ENCODE peak calls at places on chromosomes 4 and X, in five cellular contexts. F is A549, N is GM12878, R is H1, S is K562. K is an unnamed sample.

GRCh38 chrX:148601034-148601433 is 100.6 kb downstream of the AFF2 start:
- DNase-seq in N (no peak), S (no peak), F (no peak), R (no peak), K (no peak)

GRCh38 chr4:186829740-186830449 is 106.2 kb upstream of the FAT1 start:
- DNase-seq in F (peak; percentile 80), R (no peak), S (peak; percentile 69), N (no peak), K (peak; percentile 52)

GRCh38 chrX:137430984-137431475 is 134.9 kb upstream of the ZIC3 start:
- DNase-seq in N (no peak), S (no peak), R (no peak), F (no peak), K (no peak)

GRCh38 chrX:37846934-37847732 is at the start of gene DYNLT3:
- DNase-seq in S (peak; percentile 80), F (peak; percentile 84), N (peak; percentile 39), R (peak; percentile 44), K (peak; percentile 56)

GRCh38 chrX:49247346-49247745 is 12.1 kb downstream of the CCDC22 start:
- DNase-seq in R (no peak), N (no peak), F (no peak), S (no peak), K (no peak)

GRCh38 chr4:11650801-11651596 is 222.3 kb upstream of the HS3ST1 start:
- DNase-seq in N (no peak), S (no peak), F (peak; percentile 41), R (no peak), K (no peak)

GRCh38 chrX:118593407-118593806 is 97.8 kb downstream of the DOCK11 start:
- DNase-seq in F (no peak), S (no peak), R (no peak), N (no peak), K (no peak)

GRCh38 chrX:70262952-70263567 is 3.1 kb upstream of the P2RY4 start:
- DNase-seq in S (peak; percentile 60), F (peak; percentile 56), N (no peak), R (peak; percentile 25), K (peak; percentile 23)

GRCh38 chrX:8913665-8914409 is 112.7 kb upstream of the FAM9A start:
- DNase-seq in N (no peak), F (peak; percentile 3), R (no peak), S (no peak), K (no peak)

GRCh38 chr4:148412460-148412859 is 29.8 kb downstream of the NR3C2 start:
- DNase-seq in S (no peak), N (no peak), F (no peak), R (no peak), K (no peak)

GRCh38 chr4:137861682-137862081 is 329.4 kb upstream of the PCDH18 start:
- DNase-seq in S (peak; percentile 5), F (peak; percentile 0), R (no peak), N (no peak), K (no peak)

GRCh38 chr4:153228512-153229145 is 24.4 kb downstream of the TRIM2 start:
- DNase-seq in N (no peak), R (no peak), F (no peak), S (no peak), K (no peak)

GRCh38 chrX:114181195-114181594 is 402.7 kb upstream of the HTR2C start:
- DNase-seq in N (no peak), R (no peak), S (no peak), F (no peak), K (no peak)

GRCh38 chr4:113645771-113646455 is 115.6 kb downstream of the CAMK2D start:
- DNase-seq in N (no peak), F (peak; percentile 94), S (peak; percentile 36), R (peak; percentile 17), K (peak; percentile 81)

GRCh38 chrX:119899125-119899524 is 3.4 kb downstream of the AKAP14 start:
- DNase-seq in S (no peak), N (no peak), R (no peak), F (no peak), K (no peak)

GRCh38 chrX:74535633-74536141 is 78.7 kb downstream of the RLIM start:
- DNase-seq in F (no peak), S (peak; percentile 4), N (no peak), R (no peak), K (peak; percentile 1)

GRCh38 chr4:29566371-29566770 is 1153.8 kb upstream of the PCDH7 start:
- DNase-seq in R (no peak), N (no peak), F (no peak), S (no peak), K (no peak)

GRCh38 chr4:20916106-20916505 is 215.8 kb downstream of the PACRGL start:
- DNase-seq in N (no peak), R (no peak), S (no peak), F (no peak), K (no peak)

GRCh38 chrX:920234-920799 is 289.7 kb downstream of the SHOX start:
- DNase-seq in S (no peak), N (no peak), F (no peak), R (no peak), K (no peak)

GRCh38 chrX:111302284-111302683 is 32.0 kb upstream of the CAPN6 start:
- DNase-seq in S (no peak), F (no peak), N (no peak), R (no peak), K (no peak)

GRCh38 chrX:78027798-78028197 is 58.4 kb upstream of the PGAM4 start:
- DNase-seq in N (no peak), F (no peak), S (no peak), R (no peak), K (no peak)

GRCh38 chrX:78029663-78030062 is 60.2 kb upstream of the PGAM4 start:
- DNase-seq in S (peak; percentile 42), N (no peak), F (peak; percentile 53), R (no peak), K (peak; percentile 11)

GRCh38 chrX:78019586-78020483 is 50.4 kb upstream of the PGAM4 start:
- DNase-seq in R (no peak), N (no peak), F (no peak), S (peak; percentile 21), K (no peak)

GRCh38 chrX:78024349-78025108 is 55.1 kb upstream of the PGAM4 start:
- DNase-seq in S (peak; percentile 56), F (peak; percentile 33), N (no peak), R (no peak), K (peak; percentile 45)
- TF ChIP-seq CEBPB in S (no peak), F (no peak), N (no peak), R (no peak), K (no peak)

GRCh38 chr4:15078682-15079642 is 76.7 kb downstream of the CPEB2 start:
- DNase-seq in S (no peak), N (no peak), F (no peak), R (no peak), K (no peak)
- TF ChIP-seq CHD2 in S (no peak), N (no peak), F (no peak), R (no peak), K (no peak)

GRCh38 chr4:168848977-168849687 is 160.9 kb downstream of the CBR4 start:
- DNase-seq in R (no peak), N (no peak), F (no peak), S (no peak), K (no peak)
- TF ChIP-seq CEBPB in R (no peak), N (no peak), F (no peak), S (no peak), K (no peak)

GRCh38 chrX:40153335-40154221 is 55.8 kb upstream of the BCOR start:
- DNase-seq in R (no peak), N (no peak), S (peak; percentile 75), F (peak; percentile 41), K (no peak)
- TF ChIP-seq CHD2 in R (no peak), N (no peak), S (no peak), F (no peak), K (no peak)

GRCh38 chr4:182082910-182083309 is 160.3 kb upstream of the TENM3 start:
- DNase-seq in R (no peak), N (no peak), F (no peak), S (no peak), K (no peak)

GRCh38 chr4:182089326-182089725 is 153.9 kb upstream of the TENM3 start:
- DNase-seq in R (no peak), F (no peak), S (peak; percentile 19), N (no peak), K (peak; percentile 10)

GRCh38 chr4:182085051-182085480 is 158.1 kb upstream of the TENM3 start:
- DNase-seq in R (peak; percentile 56), F (no peak), N (no peak), S (no peak), K (no peak)

DNA sequence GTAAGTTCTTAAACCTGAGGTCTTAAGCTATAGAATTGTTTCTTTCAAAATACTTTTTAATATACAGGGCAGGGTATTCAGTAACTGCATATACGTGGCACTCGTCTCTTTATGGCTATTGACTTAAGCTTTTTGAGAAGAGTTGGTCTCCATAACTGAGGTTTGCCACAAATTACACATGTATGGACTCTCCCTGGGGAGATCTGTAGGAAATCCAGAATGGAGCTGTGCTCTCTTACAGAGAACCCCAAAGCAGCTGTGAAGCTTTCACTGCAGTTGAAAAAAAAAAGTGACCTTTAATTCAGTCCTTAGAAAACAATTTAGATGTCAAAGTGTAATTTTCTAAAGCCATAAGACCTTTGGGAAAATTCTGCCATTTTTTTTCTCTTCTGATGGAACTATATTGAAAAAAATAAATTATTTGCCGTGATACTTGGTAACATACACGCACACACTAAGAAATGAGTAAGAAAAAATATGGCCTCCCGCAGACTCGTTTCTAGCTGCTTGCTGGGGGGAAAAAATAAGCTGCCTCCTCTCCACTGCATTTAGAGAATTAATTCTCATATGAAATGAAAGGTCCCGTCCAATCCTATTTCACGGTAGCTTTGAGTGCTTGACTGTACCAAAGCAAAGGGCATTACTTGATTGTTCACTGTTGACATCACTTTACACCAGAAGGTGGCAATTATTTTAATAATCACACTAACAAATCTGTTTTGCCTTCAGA is 159.4 kb upstream of the TENM3 start:
- DNase-seq in R (no peak), N (no peak), S (no peak), F (no peak), K (no peak)
- TF ChIP-seq CEBPB in R (no peak), N (no peak), S (no peak), F (no peak), K (no peak)

GRCh38 chr4:176587920-176588319 is 204.8 kb downstream of the VEGFC start:
- DNase-seq in F (no peak), R (no peak), S (no peak), N (no peak), K (no peak)
- TF ChIP-seq CHD2 in F (no peak), R (no peak), S (no peak), N (no peak), K (no peak)

GRCh38 chr4:8592366-8593267 is at the start of gene CPZ:
- DNase-seq in R (no peak), N (no peak), F (no peak), S (peak; percentile 34), K (peak; percentile 16)

GRCh38 chr4:8593268-8594096 is 917 bp downstream of the CPZ start:
- DNase-seq in S (peak; percentile 6), N (no peak), F (no peak), R (no peak), K (no peak)

GRCh38 chr4:8596891-8597290 is 4.3 kb downstream of the CPZ start:
- DNase-seq in F (no peak), S (no peak), R (no peak), N (no peak), K (no peak)

GRCh38 chr4:8595237-8596087 is 2.9 kb downstream of the CPZ start:
- DNase-seq in F (no peak), R (no peak), N (no peak), S (no peak), K (no peak)

GRCh38 chr4:8594097-8595038 is 1.8 kb downstream of the CPZ start:
- DNase-seq in N (peak; percentile 4), S (peak; percentile 84), R (no peak), F (peak; percentile 70), K (peak; percentile 75)
- TF ChIP-seq CEBPB in N (no peak), S (peak; percentile 99), R (peak; percentile 82), F (peak; percentile 85), K (peak; percentile 26)

K was measured in HepG2.